ENCODE peak calls at places on chromosomes 11 and 22, in four cellular contexts. U is IMR-90, J is H1, X is H9. F is an unnamed sample.

GRCh38 chr22:49728566-49729271 is 99.0 kb downstream of the BRD1 start:
- DNase-seq in U (no peak), J (no peak), X (no peak), F (no peak)

GRCh38 chr11:100831929-100832480 is 144.9 kb downstream of the ARHGAP42 start:
- DNase-seq in U (no peak), J (no peak), X (no peak), F (no peak)

GRCh38 chr11:128467610-128468041 is 119.7 kb downstream of the ETS1 start:
- DNase-seq in U (peak; percentile 100), J (no peak), X (no peak), F (peak; percentile 86)

GRCh38 chr11:108838102-108838803 is 173.4 kb downstream of the DDX10 start:
- DNase-seq in U (no peak), J (no peak), X (no peak), F (no peak)

GRCh38 chr22:46007848-46008261 is 30.9 kb upstream of the WNT7B start:
- DNase-seq in U (peak; percentile 87), J (no peak), X (no peak), F (peak; percentile 51)

GRCh38 chr11:99593197-99593596 is 572.4 kb downstream of the CNTN5 start:
- DNase-seq in U (no peak), J (no peak), X (no peak), F (no peak)

GRCh38 chr11:127653071-127653470 is 652.5 kb upstream of the KIRREL3 start:
- DNase-seq in U (no peak), J (no peak), X (no peak), F (no peak)

GRCh38 chr11:130390071-130390758 is 38.2 kb downstream of the ADAMTS8 start:
- DNase-seq in U (peak; percentile 99), J (no peak), X (no peak), F (peak; percentile 71)

GRCh38 chr11:29025001-29025400 is 916.8 kb downstream of the METTL15 start:
- DNase-seq in U (peak; percentile 47), J (no peak), X (no peak), F (no peak)

GRCh38 chr11:125943661-125944349 is 2.0 kb upstream of the VSIG10L2 start:
- DNase-seq in U (no peak), J (no peak), X (no peak), F (no peak)

GRCh38 chr11:62139526-62140301 is 15.9 kb downstream of the INCENP start:
- DNase-seq in U (no peak), J (no peak), X (peak; percentile 12), F (no peak)

DNA sequence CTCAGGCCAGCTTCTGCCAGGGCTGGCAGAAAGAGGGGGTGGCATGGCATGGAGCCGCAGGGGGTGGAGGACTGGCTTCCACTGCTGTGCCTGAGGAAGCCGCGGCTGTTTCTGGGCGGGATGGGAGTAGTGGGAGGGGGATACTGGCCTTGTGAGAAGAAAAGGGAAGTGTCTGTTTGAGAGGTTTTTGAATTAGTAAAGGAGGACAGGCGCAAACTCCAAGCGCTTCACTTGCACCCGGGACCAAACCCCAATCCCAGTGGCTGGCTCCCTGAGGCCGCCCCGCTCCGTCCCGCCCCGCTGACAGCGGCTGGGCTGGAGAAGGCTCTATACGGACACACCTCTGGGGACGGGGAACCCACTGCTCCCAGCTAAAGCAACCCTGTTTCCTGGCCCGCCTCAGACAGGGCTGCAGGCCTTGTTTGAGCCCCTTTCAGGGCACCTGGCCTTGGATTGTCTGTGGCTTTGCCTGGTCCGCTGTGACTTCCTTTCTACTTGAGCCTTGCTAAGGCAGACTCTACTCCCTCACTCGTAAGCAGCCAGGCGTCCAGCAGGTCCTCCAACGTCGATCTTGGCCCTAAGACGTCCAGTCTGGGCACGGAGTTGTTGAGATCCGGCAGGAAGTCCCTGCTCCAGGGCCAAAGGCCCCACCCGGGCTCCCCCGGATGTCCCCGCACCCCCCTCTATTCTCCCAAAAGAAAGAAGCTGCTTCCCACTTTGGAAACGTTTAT is 2.2 kb downstream of the APOA1 start:
- DNase-seq in U (no peak), J (no peak), X (peak; percentile 56), F (no peak)
- H2BK120ac ChIP-seq in U (peak overlapping the region; percentile 52), J (no peak overlapping the region), X (no peak overlapping the region), F (no peak overlapping the region)

GRCh38 chr11:7449196-7449840 is 36.0 kb upstream of the OLFML1 start:
- DNase-seq in U (no peak), J (no peak), X (no peak), F (no peak)
- H4K5ac ChIP-seq in U (no peak overlapping the region), J (no peak overlapping the region), X (no peak overlapping the region), F (no peak overlapping the region)

GRCh38 chr22:42912049-42912448 is 55.0 kb upstream of the ARFGAP3 start:
- DNase-seq in U (no peak), J (no peak), X (no peak), F (no peak)

GRCh38 chr22:42909363-42910058 is 52.4 kb upstream of the ARFGAP3 start:
- DNase-seq in U (no peak), J (no peak), X (no peak), F (no peak)

GRCh38 chr22:42908082-42908746 is 51.1 kb upstream of the ARFGAP3 start:
- DNase-seq in U (no peak), J (no peak), X (no peak), F (no peak)

GRCh38 chr22:42907404-42908081 is 50.5 kb upstream of the ARFGAP3 start:
- DNase-seq in U (no peak), J (no peak), X (no peak), F (no peak)

GRCh38 chr22:42910221-42910942 is 53.3 kb upstream of the ARFGAP3 start:
- DNase-seq in U (no peak), J (no peak), X (no peak), F (no peak)
- H3K79me1 ChIP-seq in U (peaks cover 93% of the 10 kb centered on the region), J (peaks cover 21% of the 10 kb centered on the region), X (no peaks in the 10 kb centered on the region), F (peaks cover 29% of the 10 kb centered on the region)

DNA sequence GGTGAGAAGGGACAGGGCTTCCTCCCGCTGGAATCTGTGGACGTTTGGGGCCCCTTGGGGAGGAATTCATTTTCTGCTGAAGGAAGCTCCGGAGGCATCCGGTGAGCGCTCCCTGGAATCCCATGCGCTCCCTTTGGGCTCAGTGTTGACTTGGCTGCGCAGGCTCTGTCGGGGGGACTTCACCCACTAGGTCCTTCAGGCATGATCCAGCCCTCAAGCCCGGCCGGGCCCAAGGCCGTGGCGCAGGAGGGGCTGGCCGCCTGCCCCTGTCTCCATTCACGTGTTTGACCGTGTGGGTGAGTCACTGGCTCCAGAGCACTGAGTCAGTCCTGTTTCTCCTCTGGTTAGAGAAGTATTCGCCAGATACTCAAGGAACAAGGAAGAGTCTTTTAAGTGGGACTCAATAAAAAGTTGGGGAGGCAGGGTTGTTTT is 1.4 kb downstream of the CTTN start:
- DNase-seq in U (peak; percentile 97), J (peak; percentile 57), X (peak; percentile 58), F (peak; percentile 85)
- H2BK120ac ChIP-seq in U (peak overlapping the region; percentile 64), J (no peak overlapping the region), X (no peak overlapping the region), F (no peak overlapping the region)

F was measured in mesendoderm.